ENCODE peak calls at places on chromosomes 16 and 17, in nine cellular contexts. Y is NCI-H345; V is GM10248; O is HT-29; Z is natural killer cell; U is activated effector memory CD4-positive, alpha-beta T cell treated with Interleukin-2 at 50 U/mL for 16 hours; X is activated CD4-positive, alpha-beta T cell treated with anti-CD3 and anti-CD28 coated beads for 4 hours; F is HTR-8/SVneo; A is nucleus accumbens. C is an unnamed sample.

GRCh38 chr17:18248300-18248731 is 10.2 kb downstream of the FLII start:
- DNase-seq in U (peak; percentile 38), A (peak; percentile 60), O (peak; percentile 73), V (peak; percentile 89), F (peak; percentile 96), Y (peak; percentile 45), Z (peak; percentile 51), X (peak; percentile 67), C (peak; percentile 87)

GRCh38 chr16:25874196-25874595 is 182.4 kb downstream of the HS3ST4 start:
- DNase-seq in V (no peak), X (no peak), U (no peak), Y (no peak), A (no peak), Z (no peak), O (no peak), F (no peak), C (no peak)

GRCh38 chr16:19135896-19136438 is 22.2 kb downstream of the ITPRIPL2 start:
- DNase-seq in Y (peak; percentile 87), Z (no peak), A (no peak), U (no peak), V (no peak), X (no peak), O (no peak), F (no peak), C (no peak)

GRCh38 chr16:61823326-61823725 is 212.9 kb downstream of the CDH8 start:
- DNase-seq in F (no peak), Z (no peak), U (no peak), Y (no peak), O (no peak), A (no peak), X (no peak), V (no peak), C (no peak)

GRCh38 chr17:28093999-28094716 is 51.7 kb downstream of the NLK start:
- DNase-seq in X (no peak), Z (no peak), O (no peak), A (no peak), Y (no peak), U (no peak), V (no peak), F (no peak), C (no peak)

GRCh38 chr17:61398721-61399130 is 917 bp upstream of the TBX2 start:
- DNase-seq in X (no peak), F (no peak), V (no peak), A (no peak), O (no peak), Y (no peak), U (no peak), Z (no peak), C (no peak)

GRCh38 chr16:49250689-49251088 is 30.9 kb downstream of the CBLN1 start:
- DNase-seq in X (no peak), A (no peak), F (no peak), Z (no peak), U (no peak), O (no peak), Y (no peak), V (no peak), C (no peak)

GRCh38 chr16:50067290-50067853 is 1.6 kb downstream of the HEATR3 start:
- DNase-seq in X (peak; percentile 29), Y (no peak), O (peak; percentile 37), F (peak; percentile 31), U (no peak), A (no peak), Z (no peak), V (peak; percentile 41), C (peak; percentile 31)

C was measured in germinal center.